ENCODE peak calls at places on chromosomes 11 and 22, in nine cellular contexts. P, O, J, C, X, M, E, Q and T are unnamed samples.

GRCh38 chr22:32986773-32987050 is 71.5 kb downstream of the SYN3 start:
- DNase-seq in J (no peak), X (no peak), E (no peak), M (no peak), C (no peak), Q (no peak), O (no peak), P (no peak), T (no peak)

GRCh38 chr11:119433369-119433749 is 10.4 kb upstream of the THY1 start:
- DNase-seq in P (no peak), J (no peak), E (peak; percentile 88), O (no peak), C (no peak), M (no peak), X (no peak), Q (no peak), T (no peak)

GRCh38 chr11:34609850-34610249 is 11.0 kb upstream of the EHF start:
- DNase-seq in M (no peak), J (no peak), P (no peak), C (no peak), O (peak; percentile 13), X (no peak), Q (no peak), E (no peak), T (no peak)

GRCh38 chr11:72724851-72725730 is 27.1 kb downstream of the ARAP1 start:
- DNase-seq in C (peak; percentile 79), Q (peak; percentile 81), J (peak; percentile 92), M (peak; percentile 74), X (peak; percentile 74), P (peak; percentile 92), E (peak; percentile 94), O (peak; percentile 80), T (peak; percentile 80)

GRCh38 chr11:118092907-118093571 is 6.3 kb upstream of the SMIM35 start:
- DNase-seq in O (peak; percentile 65), J (no peak), P (no peak), C (no peak), E (no peak), Q (no peak), X (no peak), M (no peak), T (no peak)

GRCh38 chr11:46363031-46363407 is 15.8 kb downstream of the DGKZ start:
- DNase-seq in J (no peak), E (peak; percentile 98), M (peak; percentile 81), C (peak; percentile 65), O (no peak), X (no peak), P (no peak), Q (no peak), T (no peak)

GRCh38 chr11:2122222-2122906 is 16.8 kb downstream of the IGF2 start:
- DNase-seq in E (peak; percentile 99), Q (no peak), M (peak; percentile 16), C (no peak), O (peak; percentile 31), J (no peak), X (no peak), P (no peak), T (no peak)

GRCh38 chr22:27867114-27867957 is 51.7 kb downstream of the PITPNB start:
- DNase-seq in O (no peak), M (no peak), J (no peak), Q (no peak), P (no peak), C (no peak), E (no peak), X (no peak), T (no peak)

DNA sequence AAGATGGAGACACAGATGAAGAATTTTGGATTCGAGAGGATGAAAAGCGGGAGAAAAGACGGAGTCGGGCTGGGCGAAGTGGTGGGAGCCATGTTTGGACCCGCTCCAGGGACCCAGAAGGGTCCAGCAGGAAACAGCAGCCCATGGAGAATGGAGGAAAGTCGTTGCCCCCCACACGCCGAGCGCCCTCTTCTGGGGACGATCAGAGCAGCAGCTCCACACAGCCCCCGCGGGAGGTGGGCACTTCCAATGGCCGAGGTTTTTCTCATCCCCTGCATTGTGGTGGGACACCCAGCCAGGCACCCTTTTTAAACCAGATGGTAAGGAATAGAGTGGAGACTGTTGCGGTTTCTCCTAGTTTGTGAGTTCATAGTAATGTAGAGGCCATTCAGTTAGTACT is 22.8 kb upstream of the SLC25A18 start:
- DNase-seq in Q (no peak), E (peak; percentile 53), O (no peak), X (no peak), P (no peak), C (peak; percentile 14), M (no peak), J (peak; percentile 60), T (no peak)
- TF ChIP-seq CTCF in Q (no peak), E (no peak), O (peak; percentile 49), X (no peak), P (no peak), C (no peak), M (no peak), J (peak; percentile 69), T (no peak)

GRCh38 chr22:26853495-26853894 is 196.1 kb downstream of the MIAT start:
- DNase-seq in O (no peak), C (no peak), M (no peak), J (no peak), P (no peak), Q (no peak), X (no peak), E (no peak), T (no peak)

GRCh38 chr22:26851125-26851524 is 193.7 kb downstream of the MIAT start:
- DNase-seq in O (no peak), P (no peak), J (no peak), Q (no peak), M (no peak), X (no peak), E (no peak), C (no peak), T (no peak)

GRCh38 chr22:26849575-26849974 is 192.2 kb downstream of the MIAT start:
- DNase-seq in M (no peak), O (no peak), J (no peak), P (no peak), E (no peak), Q (no peak), X (no peak), C (no peak), T (no peak)

GRCh38 chr22:26852176-26852575 is 194.8 kb downstream of the MIAT start:
- DNase-seq in J (peak; percentile 89), E (no peak), X (no peak), Q (no peak), C (peak; percentile 30), P (no peak), O (no peak), M (no peak), T (peak; percentile 51)

DNA sequence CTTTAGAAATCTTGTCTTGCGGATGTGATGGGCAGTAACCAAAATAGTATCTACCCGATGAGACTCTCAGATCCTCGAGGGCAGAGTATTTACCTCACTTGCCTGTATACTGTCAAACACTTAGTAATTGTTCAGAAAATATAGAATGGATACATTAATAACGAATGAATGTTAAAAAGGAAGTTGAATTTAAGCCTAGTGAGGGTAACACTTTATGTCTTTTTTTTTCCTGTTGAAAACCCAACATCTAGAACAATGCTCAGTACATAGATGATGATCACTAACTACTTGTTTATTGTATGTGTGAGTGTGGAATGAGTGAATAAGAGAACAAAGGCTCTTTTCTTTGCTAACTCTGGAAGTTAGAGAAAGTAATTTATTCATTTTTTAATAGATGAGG is 195.7 kb downstream of the MIAT start:
- DNase-seq in E (no peak), C (no peak), X (no peak), O (no peak), M (no peak), J (no peak), P (no peak), Q (no peak), T (no peak)
- TF ChIP-seq CTCF in E (no peak), C (no peak), X (no peak), O (no peak), M (no peak), J (no peak), P (no peak), Q (no peak), T (no peak)

DNA sequence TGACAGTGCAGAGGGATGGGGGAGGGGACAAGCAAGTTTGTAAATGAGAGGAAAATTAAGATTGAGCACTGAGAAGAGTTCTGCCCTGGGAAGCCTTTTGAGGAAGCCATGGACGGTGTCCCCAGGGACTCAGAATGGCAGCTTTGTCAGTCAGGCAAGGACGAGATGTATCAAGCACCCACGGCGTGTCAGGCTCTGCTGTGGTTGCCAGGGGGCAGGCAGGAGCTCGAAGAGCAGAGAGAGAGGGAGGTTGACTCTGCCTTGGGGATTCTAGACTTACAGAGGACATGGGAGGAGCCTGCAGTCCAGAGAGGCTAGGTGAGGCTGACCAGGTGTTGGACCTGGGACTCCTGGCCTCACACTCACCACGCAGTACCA is 29.1 kb upstream of the SYT7 start:
- DNase-seq in X (no peak), Q (no peak), P (no peak), E (peak; percentile 78), C (no peak), J (peak; percentile 72), O (no peak), M (peak; percentile 49), T (no peak)
- TF ChIP-seq CTCF in X (no peak), Q (peak; percentile 12), P (no peak), E (peak; percentile 34), C (no peak), J (peak; percentile 35), O (peak; percentile 61), M (no peak), T (peak; percentile 43)

GRCh38 chr11:110090466-110091026 is 2.6 kb upstream of the ZC3H12C start:
- DNase-seq in E (no peak), C (no peak), M (no peak), P (no peak), O (no peak), J (no peak), Q (no peak), X (no peak), T (no peak)

GRCh38 chr11:110091995-110092576 is 1.1 kb upstream of the ZC3H12C start:
- DNase-seq in M (no peak), P (no peak), Q (no peak), O (peak; percentile 7), J (peak; percentile 34), E (no peak), C (no peak), X (no peak), T (no peak)

GRCh38 chr11:110093407-110094297 is 460 bp downstream of the ZC3H12C start:
- DNase-seq in E (peak; percentile 76), O (peak; percentile 11), J (peak; percentile 55), Q (peak; percentile 61), C (peak; percentile 46), M (peak; percentile 67), P (peak; percentile 62), X (no peak), T (peak; percentile 51)

GRCh38 chr11:110094298-110095073 is 1.3 kb downstream of the ZC3H12C start:
- DNase-seq in P (no peak), M (no peak), O (no peak), J (no peak), E (peak; percentile 57), C (no peak), Q (no peak), X (no peak), T (no peak)

DNA sequence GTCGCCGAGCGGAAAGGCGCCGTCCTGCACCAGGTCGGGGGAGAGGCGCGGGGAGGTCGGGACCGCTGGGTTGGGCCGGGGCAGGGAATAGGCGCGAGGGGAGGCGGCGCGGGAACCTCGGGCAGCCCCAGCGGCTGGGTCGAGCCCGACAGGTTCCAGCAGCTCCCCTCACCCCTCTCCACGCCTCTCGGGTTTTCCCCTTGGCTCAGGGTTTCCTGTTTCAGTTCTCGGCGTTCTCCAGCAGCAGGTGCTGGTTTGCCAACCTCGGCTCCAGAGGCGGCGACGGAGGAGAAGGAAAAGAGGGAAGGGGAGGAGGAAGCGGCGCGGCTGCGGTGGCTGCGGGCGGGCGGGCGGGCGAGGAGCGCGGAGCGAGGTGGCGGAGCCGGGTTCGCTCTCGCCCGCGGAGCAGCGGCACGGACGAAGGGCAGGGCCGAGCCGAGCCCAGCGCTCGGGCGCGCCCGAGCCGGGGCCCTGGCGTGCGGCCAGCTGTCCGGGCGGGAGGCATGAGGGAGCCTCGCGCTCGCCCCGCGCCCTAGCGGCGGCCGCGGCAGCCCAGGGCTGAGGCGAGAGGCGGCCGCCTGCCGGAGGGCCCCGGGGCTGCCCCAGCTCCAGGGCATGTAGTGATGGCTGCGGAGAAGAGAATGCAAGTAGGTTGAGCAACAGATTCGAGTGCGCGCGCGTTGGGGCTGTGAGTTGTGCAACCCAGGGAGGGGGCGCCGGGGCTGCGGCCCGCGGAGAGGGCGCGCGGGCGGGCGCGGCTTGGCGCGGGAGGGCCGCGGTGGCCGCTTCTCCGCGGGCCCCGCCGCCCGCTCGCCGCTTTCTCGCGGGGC is at the start of gene ZC3H12C:
- DNase-seq in O (peak; percentile 84), P (peak; percentile 88), J (peak; percentile 88), Q (peak; percentile 89), C (peak; percentile 77), X (no peak), E (peak; percentile 97), M (peak; percentile 86), T (peak; percentile 67)
- TF ChIP-seq CTCF in O (peak; percentile 52), P (peak; percentile 50), J (peak; percentile 12), Q (peak; percentile 39), C (no peak), X (no peak), E (peak; percentile 26), M (peak; percentile 58), T (peak; percentile 66)